ENCODE peak calls at places on chromosomes 12 and 14, in five cellular contexts. B is T-helper 2 cell, M is HS-5, Q is HEK293T, J is astrocyte of the hippocampus. S is an unnamed sample.

GRCh38 chr12:76255281-76255680 is 92.9 kb downstream of the BBS10 start:
- DNase-seq in B (no peak), M (no peak), Q (no peak), J (no peak), S (no peak)

GRCh38 chr12:131883521-131883900 is 10.9 kb upstream of the ULK1 start:
- DNase-seq in B (no peak), M (no peak), Q (peak; percentile 3), J (no peak), S (no peak)

GRCh38 chr14:72291908-72292688 is 359.9 kb downstream of the RGS6 start:
- DNase-seq in B (no peak), M (peak; percentile 26), Q (peak; percentile 42), J (peak; percentile 80), S (peak; percentile 51)

GRCh38 chr12:68305278-68305677 is 26.9 kb downstream of the MDM1 start:
- DNase-seq in B (no peak), M (no peak), Q (no peak), J (no peak), S (no peak)

GRCh38 chr12:129193263-129193871 is 340.1 kb downstream of the GLT1D1 start:
- DNase-seq in B (no peak), M (no peak), Q (no peak), J (peak; percentile 46), S (no peak)

GRCh38 chr12:82461393-82461792 is 103.1 kb downstream of the METTL25 start:
- DNase-seq in B (no peak), M (no peak), Q (no peak), J (no peak), S (peak; percentile 90)

GRCh38 chr14:32814721-32815120 is 124.0 kb upstream of the NPAS3 start:
- DNase-seq in B (no peak), M (no peak), Q (no peak), J (no peak), S (no peak)

GRCh38 chr12:45244561-45245348 is 28.9 kb downstream of the ANO6 start:
- DNase-seq in B (no peak), M (no peak), Q (no peak), J (no peak), S (no peak)

GRCh38 chr12:19031032-19031431 is 98.5 kb upstream of the PLEKHA5 start:
- DNase-seq in B (no peak), M (peak; percentile 93), Q (no peak), J (peak; percentile 81), S (peak; percentile 94)

GRCh38 chr12:15601210-15601800 is 187.9 kb downstream of the EPS8 start:
- DNase-seq in B (no peak), M (peak; percentile 76), Q (no peak), J (no peak), S (peak; percentile 92)

GRCh38 chr12:132154941-132155770 is 10.9 kb downstream of the NOC4L start:
- DNase-seq in B (no peak), M (no peak), Q (no peak), J (no peak), S (no peak)

GRCh38 chr12:121538699-121539061 is 42.1 kb downstream of the KDM2B start:
- DNase-seq in B (no peak), M (no peak), Q (peak; percentile 22), J (no peak), S (peak; percentile 15)

GRCh38 chr14:61528591-61529021 is 166.7 kb upstream of the HIF1A start:
- DNase-seq in B (no peak), M (peak; percentile 81), Q (no peak), J (peak; percentile 57), S (peak; percentile 77)

GRCh38 chr12:28089363-28089762 is 100.9 kb upstream of the CCDC91 start:
- DNase-seq in B (no peak), M (peak; percentile 31), Q (no peak), J (no peak), S (peak; percentile 21)

GRCh38 chr12:56230449-56231183 is 765 bp downstream of the SLC39A5 start:
- DNase-seq in B (no peak), M (no peak), Q (no peak), J (no peak), S (no peak)

GRCh38 chr14:30990766-30991165 is 34.7 kb upstream of the AP4S1 start:
- DNase-seq in B (no peak), M (no peak), Q (no peak), J (no peak), S (peak; percentile 45)

GRCh38 chr14:75875958-75876357 is 105.8 kb downstream of the TGFB3 start:
- DNase-seq in B (no peak), M (no peak), Q (no peak), J (no peak), S (peak; percentile 47)

S was measured in renal cortical epithelial cell.